ENCODE peak calls at places on chromosomes 3 and 15, in five cellular contexts. A is uterus, F is epithelial cell of proximal tubule, X is breast epithelium, K is mammary epithelial cell. I is an unnamed sample.
A peak's percentile ranks its signal among the peaks of the same experiment; 100 is the strongest.

GRCh38 chr15:95341686-95342085 is 988.8 kb upstream of the NR2F2 start:
- DNase-seq in X (no peak), F (no peak), A (no peak), K (no peak), I (no peak)

GRCh38 chr15:51267714-51268105 is 70.7 kb downstream of the CYP19A1 start:
- DNase-seq in F (no peak), K (no peak), X (no peak), A (no peak), I (peak; percentile 42)

GRCh38 chr3:183227586-183227985 is 25.5 kb upstream of the B3GNT5 start:
- DNase-seq in K (no peak), F (no peak), A (no peak), X (no peak), I (no peak)

GRCh38 chr3:38039899-38040261 is 872 bp downstream of the DLEC1 start:
- DNase-seq in X (peak; percentile 62), A (peak; percentile 57), F (no peak), K (no peak), I (no peak)

GRCh38 chr3:5195605-5196004 is 8.1 kb downstream of the EDEM1 start:
- DNase-seq in F (no peak), K (peak; percentile 74), X (no peak), A (no peak), I (no peak)

GRCh38 chr15:32866486-32867312 is 148.9 kb downstream of the GREM1 start:
- DNase-seq in F (no peak), X (no peak), K (no peak), A (no peak), I (no peak)

GRCh38 chr15:62392411-62392810 is 227.3 kb upstream of the C2CD4B start:
- DNase-seq in K (no peak), F (no peak), A (no peak), X (no peak), I (no peak)

GRCh38 chr3:132637590-132637989 is 22.0 kb downstream of the ACAD11 start:
- DNase-seq in K (peak; percentile 47), F (no peak), A (no peak), X (no peak), I (no peak)

GRCh38 chr3:158672293-158673176 is at the start of gene LXN:
- DNase-seq in F (peak; percentile 39), X (peak; percentile 84), K (peak; percentile 89), A (peak; percentile 77), I (peak; percentile 88)

GRCh38 chr3:83438177-83438576 is 1520.6 kb upstream of the CADM2 start:
- DNase-seq in A (no peak), X (no peak), K (no peak), F (no peak), I (no peak)

GRCh38 chr3:4834403-4834866 is 144.8 kb upstream of the BHLHE40 start:
- DNase-seq in A (no peak), X (no peak), K (no peak), F (no peak), I (no peak)

GRCh38 chr3:116263842-116264545 is 181.3 kb downstream of the LSAMP start:
- DNase-seq in A (no peak), X (no peak), K (no peak), F (no peak), I (no peak)

GRCh38 chr15:62896969-62897486 is 145.5 kb upstream of the TPM1 start:
- DNase-seq in A (peak; percentile 95), X (peak; percentile 96), F (peak; percentile 97), K (peak; percentile 98), I (peak; percentile 69)

GRCh38 chr15:59994855-59995557 is 9.1 kb upstream of the FOXB1 start:
- DNase-seq in F (no peak), K (no peak), X (no peak), A (no peak), I (no peak)

GRCh38 chr3:66431494-66431893 is 69.3 kb downstream of the LRIG1 start:
- DNase-seq in X (no peak), K (peak; percentile 5), A (no peak), F (peak; percentile 25), I (no peak)

GRCh38 chr3:39028466-39028865 is 23.3 kb downstream of the SCN11A start:
- DNase-seq in X (no peak), K (no peak), F (no peak), A (no peak), I (no peak)

GRCh38 chr15:67925182-67925581 is 85.3 kb upstream of the RNU6-1 start:
- DNase-seq in K (no peak), F (no peak), A (no peak), X (no peak), I (no peak)

GRCh38 chr15:78951841-78952238 is 7.0 kb upstream of the CTSH start:
- DNase-seq in F (peak; percentile 43), K (peak; percentile 70), X (no peak), A (no peak), I (no peak)

GRCh38 chr15:58876306-58876705 is 57.2 kb downstream of the SLTM start:
- DNase-seq in F (no peak), A (no peak), X (no peak), K (no peak), I (no peak)

GRCh38 chr3:132721479-132722164 is 587 bp downstream of the NPHP3 start:
- DNase-seq in F (no peak), A (peak; percentile 60), K (peak; percentile 49), X (peak; percentile 71), I (peak; percentile 56)

GRCh38 chr3:58355174-58355573 is 22.5 kb downstream of the PXK start:
- DNase-seq in F (no peak), A (no peak), X (no peak), K (no peak), I (no peak)

GRCh38 chr3:112357888-112358287 is 24.9 kb downstream of the CD200 start:
- DNase-seq in K (no peak), X (no peak), A (no peak), F (no peak), I (no peak)

GRCh38 chr3:187958432-187959003 is 195.4 kb upstream of the LPP start:
- DNase-seq in A (no peak), K (no peak), F (no peak), X (no peak), I (no peak)

GRCh38 chr3:47283596-47284364 is 1.0 kb downstream of the KLHL18 start:
- DNase-seq in F (no peak), A (no peak), K (peak; percentile 12), X (no peak), I (no peak)

GRCh38 chr15:101433396-101433795 is 56.1 kb downstream of the PCSK6 start:
- DNase-seq in F (no peak), K (no peak), A (no peak), X (no peak), I (no peak)

GRCh38 chr3:30180305-30181275 is 425.8 kb upstream of the TGFBR2 start:
- DNase-seq in K (peak; percentile 42), X (no peak), A (no peak), F (no peak), I (no peak)

GRCh38 chr3:171192176-171192854 is 165.8 kb upstream of the SLC2A2 start:
- DNase-seq in A (no peak), K (peak; percentile 86), X (no peak), F (peak; percentile 98), I (no peak)

DNA sequence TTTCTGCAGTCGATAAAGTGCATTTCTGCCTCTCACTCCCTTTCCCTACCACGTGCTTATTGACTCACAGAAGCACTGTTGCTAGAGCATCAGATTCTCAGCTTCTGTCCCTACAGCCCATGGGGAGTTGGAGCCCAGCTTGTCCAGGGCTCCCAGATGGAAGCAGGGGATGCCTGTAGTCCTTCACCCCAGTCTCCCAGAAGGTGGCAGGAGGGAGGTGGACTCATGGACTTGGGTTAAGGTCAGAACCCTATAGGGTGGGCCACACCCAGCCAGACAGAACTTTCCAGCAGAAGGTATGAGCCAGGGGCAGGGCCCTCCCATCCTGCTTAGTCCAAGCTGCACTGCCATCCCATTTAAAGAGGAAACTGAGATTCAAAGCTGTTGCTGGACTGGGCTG is 33.1 kb upstream of the SEMA3F start:
- DNase-seq in F (no peak), X (no peak), K (no peak), A (no peak), I (no peak)
- TF ChIP-seq CTCF in F (peak; percentile 42), X (no peak), K (no peak), A (no peak), I (no peak)

DNA sequence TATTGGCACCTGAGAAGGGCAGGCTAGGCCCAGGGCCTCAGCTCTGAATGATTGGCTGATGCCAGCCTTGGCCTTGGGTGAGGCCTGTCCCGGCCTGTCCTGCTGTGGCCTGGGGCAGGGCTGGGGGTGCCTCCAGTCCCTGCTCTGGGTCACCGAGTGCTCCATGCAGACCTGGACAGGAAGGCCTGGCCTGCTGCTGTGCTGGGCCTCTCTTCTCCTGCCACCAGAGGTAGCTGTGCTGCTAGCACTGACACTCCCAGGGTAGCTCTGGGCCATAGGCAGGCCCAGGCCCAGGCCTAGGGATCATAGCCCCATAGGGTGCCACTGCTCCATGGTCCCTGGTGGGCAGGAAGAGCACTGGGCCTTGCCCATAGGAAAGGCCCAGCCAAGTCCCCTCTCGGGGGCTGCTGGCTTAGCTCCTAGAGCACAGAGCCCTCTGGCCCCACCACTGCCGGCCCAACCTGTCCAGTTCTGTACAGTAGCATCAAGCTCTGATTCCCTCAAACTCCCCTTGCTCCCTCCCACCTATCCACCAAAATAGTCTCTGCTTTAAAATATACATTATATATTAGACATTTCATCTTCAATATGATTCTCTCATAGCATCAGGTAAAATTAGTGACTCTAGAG is 18.2 kb downstream of the ABTB1 start:
- DNase-seq in F (no peak), A (no peak), K (peak; percentile 66), X (no peak), I (no peak)
- TF ChIP-seq CTCF in F (peak; percentile 59), A (no peak), K (peak; percentile 76), X (no peak), I (no peak)

DNA sequence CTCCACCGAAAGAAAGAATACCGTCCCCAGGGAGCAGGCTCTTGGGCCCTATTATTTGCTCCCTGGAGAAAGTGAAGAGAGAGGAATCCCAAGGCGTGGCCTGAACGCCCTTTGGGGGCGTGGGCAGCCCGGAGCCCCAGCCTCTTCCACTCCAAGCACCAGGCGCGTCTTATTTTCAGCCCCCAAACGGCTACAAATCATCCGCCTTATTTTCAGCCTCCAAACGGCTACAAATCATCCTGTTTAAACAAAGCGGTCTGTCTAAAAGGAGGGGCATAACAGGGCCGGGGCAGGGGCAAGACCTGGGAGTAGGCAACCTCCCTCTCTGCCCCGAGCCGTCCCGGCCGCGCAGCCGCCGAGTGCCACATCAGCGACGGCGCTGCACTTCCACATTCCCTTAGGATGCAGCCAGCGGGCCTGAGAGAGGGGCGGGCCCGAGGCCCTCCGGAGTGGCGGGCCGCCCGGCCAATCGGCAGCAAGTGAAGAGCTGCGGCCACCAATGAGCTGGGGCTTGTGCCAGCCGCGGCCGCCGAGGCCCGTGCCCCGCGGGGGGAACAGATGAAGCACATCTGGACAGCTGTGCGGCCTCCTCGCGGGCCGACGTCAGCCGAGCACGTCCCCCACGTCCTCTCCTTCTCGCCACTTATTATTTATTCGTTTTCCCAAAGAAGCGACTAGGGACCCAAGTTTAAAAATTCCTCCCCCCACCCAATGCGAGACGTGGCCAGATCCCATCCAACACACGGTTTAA is at the start of gene TMEM45A:
- DNase-seq in F (peak; percentile 16), K (peak; percentile 94), X (peak; percentile 87), A (peak; percentile 95), I (peak; percentile 98)
- TF ChIP-seq CTCF in F (no peak), K (no peak), X (no peak), A (no peak), I (no peak)

GRCh38 chr3:134299888-134300206 is 49.2 kb upstream of the RYK start:
- DNase-seq in F (no peak), K (no peak), A (no peak), X (no peak), I (no peak)

GRCh38 chr3:134298281-134298680 is 47.6 kb upstream of the RYK start:
- DNase-seq in X (no peak), A (no peak), K (no peak), F (no peak), I (no peak)

GRCh38 chr3:134302674-134303073 is 52.0 kb upstream of the RYK start:
- DNase-seq in X (no peak), K (no peak), F (no peak), A (no peak), I (no peak)

GRCh38 chr3:134300520-134300919 is 49.9 kb upstream of the RYK start:
- DNase-seq in K (no peak), A (no peak), X (no peak), F (no peak), I (no peak)

GRCh38 chr3:134299185-134299887 is 48.7 kb upstream of the RYK start:
- DNase-seq in K (peak; percentile 27), F (no peak), X (no peak), A (no peak), I (no peak)
- TF ChIP-seq CTCF in K (peak; percentile 10), F (peak; percentile 66), X (no peak), A (peak; percentile 31), I (no peak)

I was measured in mesothelial cell of epicardium.